ENCODE peak calls at places on chromosomes 12 and 14, in six cellular contexts. I, U, G, Y, J and P are unnamed samples.

GRCh38 chr14:102693006-102693755 is 84.1 kb upstream of the TRAF3 start:
- DNase-seq in G (no peak), U (no peak), I (peak), Y (no peak), J (no peak), P (no peak)

GRCh38 chr14:83164016-83164415 is 1630.4 kb upstream of the SEL1L start:
- DNase-seq in J (no peak), U (no peak), I (no peak), G (no peak), Y (no peak), P (no peak)

GRCh38 chr12:119693006-119693405 is 25.1 kb downstream of the PRKAB1 start:
- DNase-seq in I (no peak), U (no peak), G (no peak), Y (peak), J (no peak), P (no peak)

GRCh38 chr12:4866288-4866687 is 43.4 kb upstream of the KCNA1 start:
- DNase-seq in I (no peak), G (no peak), Y (no peak), U (no peak), J (no peak), P (no peak)

GRCh38 chr12:118436002-118436724 is 59.8 kb downstream of the SUDS3 start:
- DNase-seq in J (no peak), U (peak), I (no peak), G (no peak), Y (peak), P (peak)

GRCh38 chr14:74804219-74804825 is 41.2 kb downstream of the YLPM1 start:
- DNase-seq in G (no peak), I (peak), Y (peak), U (peak), J (no peak), P (peak)

GRCh38 chr12:120132863-120133385 is 16.4 kb upstream of the RAB35 start:
- DNase-seq in G (no peak), U (no peak), J (peak), I (no peak), Y (no peak), P (no peak)

GRCh38 chr14:63493246-63493645 is 49.9 kb downstream of the PPP2R5E start:
- DNase-seq in J (no peak), Y (peak), G (no peak), I (no peak), U (peak), P (no peak)

GRCh38 chr12:58148405-58148804 is 207.0 kb downstream of the ATP23 start:
- DNase-seq in G (no peak), J (no peak), U (peak), Y (peak), I (no peak), P (peak)

GRCh38 chr12:103626498-103626897 is 39.4 kb downstream of the STAB2 start:
- DNase-seq in U (no peak), G (no peak), J (no peak), Y (peak), I (peak), P (peak)

GRCh38 chr12:93080452-93080851 is 151.4 kb upstream of the EEA1 start:
- DNase-seq in Y (no peak), U (no peak), I (no peak), G (peak), J (no peak), P (no peak)

GRCh38 chr12:116906285-116906684 is 4.5 kb upstream of the FBXW8 start:
- DNase-seq in U (no peak), J (no peak), G (no peak), I (no peak), Y (no peak), P (no peak)

GRCh38 chr14:70045715-70046535 is 142.8 kb downstream of the SLC8A3 start:
- DNase-seq in I (peak), U (peak), J (no peak), G (peak), Y (peak), P (peak)

GRCh38 chr12:56188116-56188785 is 1.0 kb downstream of the SMARCC2 start:
- DNase-seq in I (no peak), Y (no peak), U (no peak), J (no peak), G (no peak), P (no peak)

GRCh38 chr12:122988612-122989442 is 8.3 kb downstream of the ARL6IP4 start:
- DNase-seq in U (no peak), G (no peak), Y (no peak), J (no peak), I (no peak), P (no peak)

GRCh38 chr12:790608-791007 is 38.2 kb downstream of the WNK1 start:
- DNase-seq in J (no peak), G (no peak), I (no peak), U (no peak), Y (no peak), P (no peak)

GRCh38 chr14:35754671-35755070 is 54.4 kb downstream of the RALGAPA1 start:
- DNase-seq in G (no peak), U (no peak), J (no peak), Y (no peak), I (no peak), P (no peak)

GRCh38 chr12:27733052-27733656 is 22.5 kb downstream of the MRPS35 start:
- DNase-seq in Y (peak), G (no peak), J (no peak), I (peak), U (no peak), P (peak)

GRCh38 chr14:75928587-75929230 is 53.1 kb downstream of the TGFB3 start:
- DNase-seq in G (no peak), I (no peak), Y (peak), U (no peak), J (no peak), P (no peak)

GRCh38 chr14:59085207-59085739 is 103.2 kb upstream of the DAAM1 start:
- DNase-seq in G (no peak), I (no peak), J (no peak), Y (no peak), U (no peak), P (no peak)

GRCh38 chr12:82665142-82665923 is 21.4 kb upstream of the TMTC2 start:
- DNase-seq in G (no peak), I (no peak), Y (no peak), J (no peak), U (no peak), P (no peak)
- TF ChIP-seq YY1 in G (no peak), I (no peak), Y (no peak), J (no peak), U (no peak), P (no peak)

GRCh38 chr12:54134850-54135249 is 53.9 kb downstream of the SMUG1 start:
- DNase-seq in J (no peak), G (no peak), Y (peak), I (no peak), U (no peak), P (peak)
- TF ChIP-seq CTCF in J (peak), G (no peak), Y (no peak), I (peak), U (peak), P (peak)

GRCh38 chr14:52073251-52073650 is 4.4 kb upstream of the NID2 start:
- DNase-seq in J (no peak), G (no peak), Y (no peak), U (no peak), I (no peak), P (no peak)
- TF ChIP-seq YY1 in J (no peak), G (no peak), Y (no peak), U (no peak), I (no peak), P (no peak)

GRCh38 chr12:8564656-8565055 is 24.0 kb upstream of the CLEC4E start:
- DNase-seq in U (no peak), G (no peak), Y (no peak), I (no peak), J (no peak), P (no peak)

GRCh38 chr12:8563383-8563782 is 22.7 kb upstream of the CLEC4E start:
- DNase-seq in Y (no peak), I (no peak), J (no peak), G (no peak), U (no peak), P (no peak)

GRCh38 chr12:8559676-8560075 is 19.0 kb upstream of the CLEC4E start:
- DNase-seq in J (no peak), Y (no peak), G (no peak), U (no peak), I (no peak), P (no peak)

GRCh38 chr12:8560986-8561385 is 20.3 kb upstream of the CLEC4E start:
- DNase-seq in Y (no peak), U (no peak), G (no peak), J (no peak), I (no peak), P (no peak)

GRCh38 chr12:8562310-8562709 is 21.6 kb upstream of the CLEC4E start:
- DNase-seq in I (no peak), Y (no peak), U (no peak), J (no peak), G (no peak), P (no peak)
- TF ChIP-seq CTCF in I (peak), Y (peak), U (no peak), J (no peak), G (peak), P (peak)

GRCh38 chr12:47989666-47990065 is 14.6 kb downstream of the COL2A1 start:
- DNase-seq in I (no peak), U (no peak), Y (no peak), J (no peak), G (no peak), P (no peak)
- TF ChIP-seq YY1 in I (no peak), U (no peak), Y (no peak), J (no peak), G (no peak), P (no peak)

GRCh38 chr12:51334774-51335173 is 10.8 kb upstream of the BIN2 start:
- DNase-seq in J (no peak), U (no peak), Y (no peak), I (no peak), G (no peak), P (no peak)
- TF ChIP-seq CTCF in J (no peak), U (no peak), Y (no peak), I (no peak), G (no peak), P (no peak)